ENCODE peak calls at places on chromosomes 11 and 22, in five cellular contexts. One of them, this sample, is unnamed.

GRCh38 chr11:123247813-123248379 is 52.8 kb upstream of the CLMP start:
- DNase-seq in effector CD4-positive, alpha-beta T cell: no peak
- DNase-seq in AG04450: no peak
- DNase-seq in HFFc6: no peak
- DNase-seq in COR-L47: no peak
- DNase-seq in this sample: no peak

GRCh38 chr11:109697140-109697843 is 275.3 kb downstream of the C11orf87 start:
- DNase-seq in AG04450: peak
- DNase-seq in HFFc6: peak
- DNase-seq in effector CD4-positive, alpha-beta T cell: no peak
- DNase-seq in COR-L47: peak
- DNase-seq in this sample: no peak

GRCh38 chr11:34480339-34480738 is 33.3 kb downstream of the ELF5 start:
- DNase-seq in HFFc6: no peak
- DNase-seq in effector CD4-positive, alpha-beta T cell: no peak
- DNase-seq in AG04450: no peak
- DNase-seq in COR-L47: no peak
- DNase-seq in this sample: no peak

GRCh38 chr11:25317221-25317620 is 820.4 kb downstream of the LUZP2 start:
- DNase-seq in HFFc6: no peak
- DNase-seq in AG04450: no peak
- DNase-seq in COR-L47: no peak
- DNase-seq in effector CD4-positive, alpha-beta T cell: no peak
- DNase-seq in this sample: no peak

GRCh38 chr11:10735532-10736465 is 15.2 kb upstream of the CTR9 start:
- DNase-seq in AG04450: peak
- DNase-seq in effector CD4-positive, alpha-beta T cell: peak
- DNase-seq in COR-L47: peak
- DNase-seq in HFFc6: peak
- DNase-seq in this sample: peak

GRCh38 chr11:119910056-119910455 is 181.1 kb upstream of the NECTIN1 start:
- DNase-seq in COR-L47: no peak
- DNase-seq in HFFc6: no peak
- DNase-seq in effector CD4-positive, alpha-beta T cell: no peak
- DNase-seq in AG04450: no peak
- DNase-seq in this sample: no peak

GRCh38 chr11:107567739-107568335 is 2.3 kb upstream of the ALKBH8 start:
- DNase-seq in COR-L47: no peak
- DNase-seq in AG04450: no peak
- DNase-seq in HFFc6: no peak
- DNase-seq in effector CD4-positive, alpha-beta T cell: no peak
- DNase-seq in this sample: no peak

GRCh38 chr11:1652778-1653540 is 23.4 kb downstream of the KRTAP5-5 start:
- DNase-seq in AG04450: peak
- DNase-seq in COR-L47: peak
- DNase-seq in HFFc6: peak
- DNase-seq in effector CD4-positive, alpha-beta T cell: peak
- DNase-seq in this sample: peak

GRCh38 chr11:10192036-10192435 is 102.0 kb downstream of the SBF2 start:
- DNase-seq in effector CD4-positive, alpha-beta T cell: no peak
- DNase-seq in AG04450: no peak
- DNase-seq in HFFc6: no peak
- DNase-seq in COR-L47: no peak
- DNase-seq in this sample: no peak

GRCh38 chr11:86802601-86803051 is 2.3 kb downstream of the PRSS23 start:
- DNase-seq in effector CD4-positive, alpha-beta T cell: no peak
- DNase-seq in AG04450: no peak
- DNase-seq in HFFc6: peak
- DNase-seq in COR-L47: peak
- DNase-seq in this sample: no peak

GRCh38 chr11:67541198-67541597 is 18.0 kb upstream of the CABP2 start:
- DNase-seq in effector CD4-positive, alpha-beta T cell: no peak
- DNase-seq in HFFc6: no peak
- DNase-seq in COR-L47: no peak
- DNase-seq in AG04450: no peak
- DNase-seq in this sample: no peak

GRCh38 chr22:40323681-40324083 is 22.6 kb upstream of the ADSL start:
- DNase-seq in AG04450: no peak
- DNase-seq in COR-L47: no peak
- DNase-seq in effector CD4-positive, alpha-beta T cell: no peak
- DNase-seq in HFFc6: no peak
- DNase-seq in this sample: peak

GRCh38 chr22:21606775-21607174 is 23.0 kb downstream of the YDJC start:
- DNase-seq in AG04450: no peak
- DNase-seq in COR-L47: no peak
- DNase-seq in HFFc6: no peak
- DNase-seq in effector CD4-positive, alpha-beta T cell: no peak
- DNase-seq in this sample: no peak

GRCh38 chr22:46146329-46146728 is 4.0 kb upstream of the PPARA start:
- DNase-seq in COR-L47: no peak
- DNase-seq in AG04450: no peak
- DNase-seq in HFFc6: no peak
- DNase-seq in effector CD4-positive, alpha-beta T cell: no peak
- DNase-seq in this sample: no peak

GRCh38 chr11:68832476-68833176 is 9.1 kb downstream of the CPT1A start:
- DNase-seq in HFFc6: no peak
- DNase-seq in effector CD4-positive, alpha-beta T cell: no peak
- DNase-seq in COR-L47: no peak
- DNase-seq in AG04450: no peak
- DNase-seq in this sample: no peak

GRCh38 chr11:117366875-117367274 is 39.2 kb downstream of the CEP164 start:
- DNase-seq in HFFc6: no peak
- DNase-seq in effector CD4-positive, alpha-beta T cell: no peak
- DNase-seq in COR-L47: no peak
- DNase-seq in AG04450: no peak
- DNase-seq in this sample: no peak

GRCh38 chr11:32884770-32885384 is 7.7 kb upstream of the QSER1 start:
- DNase-seq in COR-L47: no peak
- DNase-seq in HFFc6: peak
- DNase-seq in AG04450: no peak
- DNase-seq in effector CD4-positive, alpha-beta T cell: no peak
- DNase-seq in this sample: no peak

GRCh38 chr11:125301301-125301700 is 136.8 kb downstream of the PKNOX2 start:
- DNase-seq in COR-L47: no peak
- DNase-seq in effector CD4-positive, alpha-beta T cell: no peak
- DNase-seq in HFFc6: no peak
- DNase-seq in AG04450: no peak
- DNase-seq in this sample: no peak

GRCh38 chr11:118911880-118912741 is 13.6 kb downstream of the BCL9L start:
- DNase-seq in AG04450: peak
- DNase-seq in COR-L47: no peak
- DNase-seq in effector CD4-positive, alpha-beta T cell: peak
- DNase-seq in HFFc6: peak
- DNase-seq in this sample: peak

GRCh38 chr22:26589367-26589844 is 526 bp downstream of the TPST2 start:
- DNase-seq in effector CD4-positive, alpha-beta T cell: peak
- DNase-seq in AG04450: no peak
- DNase-seq in HFFc6: peak
- DNase-seq in COR-L47: no peak
- DNase-seq in this sample: peak

GRCh38 chr11:127693686-127694085 is 693.1 kb upstream of the KIRREL3 start:
- DNase-seq in effector CD4-positive, alpha-beta T cell: no peak
- DNase-seq in HFFc6: no peak
- DNase-seq in COR-L47: no peak
- DNase-seq in AG04450: no peak
- DNase-seq in this sample: no peak

GRCh38 chr11:639324-639977 is 2.4 kb downstream of the DRD4 start:
- DNase-seq in AG04450: no peak
- DNase-seq in COR-L47: no peak
- DNase-seq in HFFc6: no peak
- DNase-seq in effector CD4-positive, alpha-beta T cell: no peak
- DNase-seq in this sample: no peak

GRCh38 chr11:129331217-129331616 is 44.4 kb upstream of the BARX2 start:
- DNase-seq in COR-L47: no peak
- DNase-seq in AG04450: no peak
- DNase-seq in effector CD4-positive, alpha-beta T cell: no peak
- DNase-seq in HFFc6: no peak
- DNase-seq in this sample: no peak

GRCh38 chr11:29405305-29405704 is 611.5 kb downstream of the KCNA4 start:
- DNase-seq in COR-L47: no peak
- DNase-seq in effector CD4-positive, alpha-beta T cell: no peak
- DNase-seq in AG04450: no peak
- DNase-seq in HFFc6: no peak
- DNase-seq in this sample: no peak

GRCh38 chr11:67562951-67563350 is 20.7 kb upstream of the GSTP1 start:
- DNase-seq in effector CD4-positive, alpha-beta T cell: no peak
- DNase-seq in COR-L47: no peak
- DNase-seq in AG04450: no peak
- DNase-seq in HFFc6: no peak
- DNase-seq in this sample: no peak

GRCh38 chr11:119763071-119763715 is 34.2 kb upstream of the NECTIN1 start:
- DNase-seq in HFFc6: no peak
- DNase-seq in COR-L47: no peak
- DNase-seq in AG04450: no peak
- DNase-seq in effector CD4-positive, alpha-beta T cell: no peak
- DNase-seq in this sample: no peak

GRCh38 chr22:28674121-28674563 is 5.5 kb downstream of the TTC28 start:
- DNase-seq in AG04450: no peak
- DNase-seq in COR-L47: no peak
- DNase-seq in effector CD4-positive, alpha-beta T cell: no peak
- DNase-seq in HFFc6: peak
- DNase-seq in this sample: no peak

GRCh38 chr11:62125881-62126280 is 2.1 kb downstream of the INCENP start:
- DNase-seq in AG04450: no peak
- DNase-seq in HFFc6: no peak
- DNase-seq in effector CD4-positive, alpha-beta T cell: no peak
- DNase-seq in COR-L47: no peak
- DNase-seq in this sample: no peak

GRCh38 chr11:65780770-65781151 is at the start of gene AP5B1:
- DNase-seq in effector CD4-positive, alpha-beta T cell: peak
- DNase-seq in AG04450: no peak
- DNase-seq in HFFc6: peak
- DNase-seq in COR-L47: peak
- DNase-seq in this sample: peak

This sample was measured in activated effector memory CD4-positive, alpha-beta T cell treated with anti-CD3 and anti-CD28 coated beads, Interleukin-2, amount 50 U/mL, for 16 hours.